ENCODE peak calls at places on chromosomes 12 and 14, in seven cellular contexts. T is SK-N-SH, Y is prostate gland, X is lung, F is right atrium auricular region, P is esophagus squamous epithelium, R is mucosa of descending colon. G is an unnamed sample.

GRCh38 chr12:60494249-60494648 is 898.4 kb downstream of the SLC16A7 start:
- DNase-seq in T (peak; percentile 0), Y (no peak), X (no peak), F (no peak), P (no peak), R (no peak), G (no peak)

GRCh38 chr12:97267166-97267565 is 195.4 kb upstream of the RMST start:
- DNase-seq in T (no peak), Y (no peak), X (no peak), F (no peak), P (no peak), R (no peak), G (no peak)

GRCh38 chr12:27564612-27565213 is 40.7 kb downstream of the PPFIBP1 start:
- DNase-seq in T (no peak), Y (no peak), X (no peak), F (no peak), P (no peak), R (no peak), G (no peak)

GRCh38 chr12:62866451-62867082 is 68.4 kb downstream of the PPM1H start:
- DNase-seq in T (no peak), Y (no peak), X (no peak), F (no peak), P (no peak), R (no peak), G (peak; percentile 49)

GRCh38 chr12:32032205-32032810 is 73.1 kb downstream of the RESF1 start:
- DNase-seq in T (no peak), Y (no peak), X (no peak), F (no peak), P (no peak), R (no peak), G (peak; percentile 47)

GRCh38 chr12:15690320-15690719 is 98.9 kb downstream of the EPS8 start:
- DNase-seq in T (no peak), Y (no peak), X (no peak), F (no peak), P (no peak), R (no peak), G (no peak)

GRCh38 chr14:99268776-99269510 is 3.1 kb downstream of the BCL11B start:
- DNase-seq in T (no peak), Y (no peak), X (no peak), F (no peak), P (no peak), R (no peak), G (no peak)

GRCh38 chr12:132561784-132562156 is 48.6 kb downstream of the LRCOL1 start:
- DNase-seq in T (peak; percentile 72), Y (no peak), X (no peak), F (no peak), P (no peak), R (peak; percentile 47), G (peak; percentile 37)

GRCh38 chr14:74546416-74546815 is 52.9 kb downstream of the ISCA2 start:
- DNase-seq in T (no peak), Y (no peak), X (no peak), F (no peak), P (no peak), R (no peak), G (no peak)

GRCh38 chr12:79168687-79169086 is 304.1 kb downstream of the SYT1 start:
- DNase-seq in T (no peak), Y (no peak), X (no peak), F (no peak), P (no peak), R (no peak), G (no peak)

GRCh38 chr14:58878740-58879139 is 241.0 kb downstream of the DACT1 start:
- DNase-seq in T (no peak), Y (no peak), X (no peak), F (no peak), P (no peak), R (no peak), G (peak; percentile 19)

GRCh38 chr14:64942531-64943111 is at the start of gene GPX2:
- DNase-seq in T (no peak), Y (peak; percentile 82), X (no peak), F (peak; percentile 46), P (no peak), R (peak; percentile 90), G (no peak)
- H3K4me1 ChIP-seq in T (no peaks in the 10 kb centered on the region), Y (no peaks in the 10 kb centered on the region), X (no peaks in the 10 kb centered on the region), F (peaks cover 3% of the 10 kb centered on the region), P (peaks cover 13% of the 10 kb centered on the region), R (peaks cover 26% of the 10 kb centered on the region), G (no peaks in the 10 kb centered on the region)

GRCh38 chr14:90579088-90579487 is 182.3 kb downstream of the CALM1 start:
- DNase-seq in T (no peak), Y (no peak), X (no peak), F (no peak), P (no peak), R (no peak), G (no peak)

GRCh38 chr14:90578283-90578985 is 181.6 kb downstream of the CALM1 start:
- DNase-seq in T (peak; percentile 68), Y (no peak), X (no peak), F (no peak), P (no peak), R (no peak), G (peak; percentile 63)

GRCh38 chr14:90576981-90577660 is 180.3 kb downstream of the CALM1 start:
- DNase-seq in T (no peak), Y (no peak), X (no peak), F (no peak), P (no peak), R (no peak), G (no peak)

GRCh38 chr14:90576581-90576980 is 179.8 kb downstream of the CALM1 start:
- DNase-seq in T (no peak), Y (no peak), X (no peak), F (no peak), P (no peak), R (no peak), G (no peak)

GRCh38 chr14:90577661-90578282 is 180.9 kb downstream of the CALM1 start:
- DNase-seq in T (no peak), Y (no peak), X (no peak), F (no peak), P (no peak), R (no peak), G (no peak)
- H3K36me3 ChIP-seq in T (no peaks in the 10 kb centered on the region), Y (no peaks in the 10 kb centered on the region), X (peaks cover 13% of the 10 kb centered on the region), F (no peaks in the 10 kb centered on the region), P (no peaks in the 10 kb centered on the region), R (no peaks in the 10 kb centered on the region), G (no peaks in the 10 kb centered on the region)

GRCh38 chr14:75742867-75743266 is 81.8 kb downstream of the TTLL5 start:
- DNase-seq in T (no peak), Y (no peak), X (no peak), F (no peak), P (no peak), R (no peak), G (no peak)

GRCh38 chr14:75734848-75735247 is 73.8 kb downstream of the TTLL5 start:
- DNase-seq in T (no peak), Y (no peak), X (no peak), F (no peak), P (no peak), R (no peak), G (no peak)

GRCh38 chr14:75738192-75738591 is 77.1 kb downstream of the TTLL5 start:
- DNase-seq in T (no peak), Y (no peak), X (no peak), F (no peak), P (no peak), R (no peak), G (no peak)

GRCh38 chr14:75732888-75733287 is 71.8 kb downstream of the TTLL5 start:
- DNase-seq in T (no peak), Y (no peak), X (no peak), F (no peak), P (no peak), R (no peak), G (no peak)

DNA sequence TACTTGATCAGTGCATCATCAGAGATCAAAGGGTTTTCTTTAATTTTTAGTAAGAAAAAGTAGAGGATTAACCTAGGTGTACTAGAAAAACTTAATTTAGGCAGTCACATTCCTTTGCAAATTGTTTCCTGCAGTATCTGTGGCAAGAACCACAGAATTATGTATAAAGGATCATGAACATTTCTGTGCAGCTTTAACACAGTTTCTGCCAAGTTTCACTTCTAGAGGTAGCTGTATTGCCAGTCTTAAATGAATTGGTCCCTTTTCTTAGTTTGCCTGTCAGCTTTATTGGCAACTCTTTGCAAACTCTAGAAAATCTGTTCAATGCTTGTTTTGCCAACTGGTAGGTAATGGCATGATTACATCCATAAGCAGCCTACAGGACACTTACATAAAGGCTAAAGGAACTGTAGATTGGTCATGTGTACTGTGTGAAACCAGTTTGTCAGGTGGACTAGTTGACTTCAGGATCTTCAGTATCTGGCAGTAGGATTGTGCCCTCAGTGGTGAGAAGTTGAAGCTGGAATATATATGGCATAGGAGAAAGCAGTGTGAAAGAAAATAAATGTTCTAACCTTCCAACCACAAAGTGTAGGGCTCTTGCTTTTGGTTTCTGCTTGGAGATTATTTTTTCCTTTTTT is 75.9 kb downstream of the TTLL5 start:
- DNase-seq in T (no peak), Y (no peak), X (no peak), F (no peak), P (no peak), R (no peak), G (no peak)
- H3K4me1 ChIP-seq in T (no peaks in the 10 kb centered on the region), Y (peaks cover 13% of the 10 kb centered on the region), X (no peaks in the 10 kb centered on the region), F (no peaks in the 10 kb centered on the region), P (no peaks in the 10 kb centered on the region), R (no peaks in the 10 kb centered on the region), G (peaks cover 3% of the 10 kb centered on the region)

DNA sequence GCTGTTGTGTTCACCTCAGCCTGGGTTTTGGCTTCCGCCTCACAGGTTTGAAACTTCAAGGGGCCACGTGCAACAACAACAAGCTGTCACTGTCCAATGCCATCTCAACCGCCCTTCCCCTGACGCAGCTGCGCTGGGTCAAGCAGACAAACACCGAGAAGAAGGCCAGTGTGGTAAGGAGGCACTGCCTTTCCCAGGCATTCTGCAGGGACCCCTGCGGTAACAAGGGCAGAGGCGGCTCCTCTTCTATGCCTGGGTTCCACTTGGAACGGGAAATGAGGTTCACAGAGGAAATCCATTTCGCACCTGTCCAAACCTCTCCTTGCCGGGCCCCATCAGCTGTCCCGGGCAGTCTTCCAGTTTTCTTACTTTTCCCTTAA is 36.8 kb downstream of the HSP90AA1 start:
- DNase-seq in T (no peak), Y (no peak), X (no peak), F (no peak), P (no peak), R (no peak), G (peak; percentile 67)
- H3K36me3 ChIP-seq in T (peaks cover 46% of the 10 kb centered on the region), Y (peaks cover 12% of the 10 kb centered on the region), X (peaks cover 56% of the 10 kb centered on the region), F (peaks cover 63% of the 10 kb centered on the region), P (peaks cover 33% of the 10 kb centered on the region), R (peaks cover 23% of the 10 kb centered on the region), G (peaks cover 30% of the 10 kb centered on the region)

G was measured in SJCRH30.